ENCODE peak calls at places on chromosomes 11 and 22, in nine cellular contexts. One of them, this sample, is unnamed.

GRCh38 chr11:132300283-132300682 is 929.9 kb downstream of the NTM start:
- DNase-seq in nephron progenitor cell: peak; percentile 14
- DNase-seq in fibroblast of villous mesenchyme: no peak
- DNase-seq in fibroblast of the aortic adventitia: no peak
- DNase-seq in kidney: no peak
- DNase-seq in osteocyte: no peak
- DNase-seq in fibroblast of pulmonary artery: no peak
- DNase-seq in A549: no peak
- DNase-seq in astrocyte of the cerebellum: no peak
- DNase-seq in this sample: no peak

GRCh38 chr11:33268945-33269567 is 11.9 kb downstream of the HIPK3 start:
- DNase-seq in nephron progenitor cell: no peak
- DNase-seq in fibroblast of villous mesenchyme: peak; percentile 27
- DNase-seq in fibroblast of the aortic adventitia: peak; percentile 63
- DNase-seq in kidney: no peak
- DNase-seq in osteocyte: no peak
- DNase-seq in fibroblast of pulmonary artery: peak; percentile 56
- DNase-seq in A549: no peak
- DNase-seq in astrocyte of the cerebellum: no peak
- DNase-seq in this sample: no peak

GRCh38 chr22:38012604-38013072 is 28.3 kb upstream of the SOX10 start:
- DNase-seq in nephron progenitor cell: no peak
- DNase-seq in fibroblast of villous mesenchyme: no peak
- DNase-seq in fibroblast of the aortic adventitia: peak; percentile 13
- DNase-seq in kidney: no peak
- DNase-seq in osteocyte: no peak
- DNase-seq in fibroblast of pulmonary artery: peak; percentile 56
- DNase-seq in A549: no peak
- DNase-seq in astrocyte of the cerebellum: no peak
- DNase-seq in this sample: no peak

GRCh38 chr11:131895865-131896264 is 525.5 kb downstream of the NTM start:
- DNase-seq in nephron progenitor cell: no peak
- DNase-seq in fibroblast of villous mesenchyme: no peak
- DNase-seq in fibroblast of the aortic adventitia: no peak
- DNase-seq in kidney: no peak
- DNase-seq in osteocyte: no peak
- DNase-seq in fibroblast of pulmonary artery: no peak
- DNase-seq in A549: no peak
- DNase-seq in astrocyte of the cerebellum: no peak
- DNase-seq in this sample: no peak

GRCh38 chr11:89583580-89583979 is 92.4 kb upstream of the NOX4 start:
- DNase-seq in nephron progenitor cell: no peak
- DNase-seq in fibroblast of villous mesenchyme: no peak
- DNase-seq in fibroblast of the aortic adventitia: no peak
- DNase-seq in kidney: no peak
- DNase-seq in osteocyte: no peak
- DNase-seq in fibroblast of pulmonary artery: no peak
- DNase-seq in A549: no peak
- DNase-seq in astrocyte of the cerebellum: no peak
- DNase-seq in this sample: no peak

GRCh38 chr11:78560826-78561484 is 13.7 kb downstream of the NARS2 start:
- DNase-seq in nephron progenitor cell: no peak
- DNase-seq in fibroblast of villous mesenchyme: peak; percentile 52
- DNase-seq in fibroblast of the aortic adventitia: peak; percentile 56
- DNase-seq in kidney: no peak
- DNase-seq in osteocyte: no peak
- DNase-seq in fibroblast of pulmonary artery: peak; percentile 80
- DNase-seq in A549: no peak
- DNase-seq in astrocyte of the cerebellum: no peak
- DNase-seq in this sample: no peak

GRCh38 chr11:95092549-95093324 is 3.1 kb downstream of the ENDOD1 start:
- DNase-seq in nephron progenitor cell: no peak
- DNase-seq in fibroblast of villous mesenchyme: peak; percentile 80
- DNase-seq in fibroblast of the aortic adventitia: peak; percentile 53
- DNase-seq in kidney: no peak
- DNase-seq in osteocyte: no peak
- DNase-seq in fibroblast of pulmonary artery: peak; percentile 52
- DNase-seq in A549: peak; percentile 46
- DNase-seq in astrocyte of the cerebellum: no peak
- DNase-seq in this sample: peak; percentile 19

GRCh38 chr11:94025695-94026394 is 4.7 kb downstream of the HEPHL1 start:
- DNase-seq in nephron progenitor cell: no peak
- DNase-seq in fibroblast of villous mesenchyme: peak; percentile 39
- DNase-seq in fibroblast of the aortic adventitia: peak; percentile 92
- DNase-seq in kidney: no peak
- DNase-seq in osteocyte: no peak
- DNase-seq in fibroblast of pulmonary artery: peak; percentile 29
- DNase-seq in A549: no peak
- DNase-seq in astrocyte of the cerebellum: no peak
- DNase-seq in this sample: no peak

GRCh38 chr22:20497426-20497825 is 1.8 kb upstream of the KLHL22 start:
- DNase-seq in nephron progenitor cell: no peak
- DNase-seq in fibroblast of villous mesenchyme: no peak
- DNase-seq in fibroblast of the aortic adventitia: no peak
- DNase-seq in kidney: peak; percentile 22
- DNase-seq in osteocyte: no peak
- DNase-seq in fibroblast of pulmonary artery: no peak
- DNase-seq in A549: no peak
- DNase-seq in astrocyte of the cerebellum: no peak
- DNase-seq in this sample: no peak

DNA sequence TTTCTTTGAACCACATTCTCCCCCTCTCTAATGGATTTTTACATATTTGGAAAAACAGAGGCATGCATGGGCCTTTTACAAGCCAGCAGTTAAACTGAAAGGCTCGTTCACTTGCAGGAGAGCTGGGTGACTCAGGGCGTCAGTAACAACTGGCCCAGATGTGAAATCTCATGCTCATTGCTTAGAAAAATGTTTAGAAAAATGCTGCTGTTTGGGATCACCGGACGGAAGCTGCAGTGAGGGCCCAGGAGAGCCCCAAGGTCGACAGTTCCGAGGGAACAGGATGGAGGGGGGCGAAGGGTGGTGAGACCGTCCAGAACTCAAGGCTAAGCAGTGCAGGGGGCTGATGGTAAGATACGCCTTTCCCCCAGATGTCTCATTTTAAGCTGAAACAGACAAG is 41.7 kb upstream of the SMTN start:
- DNase-seq in nephron progenitor cell: no peak
- DNase-seq in fibroblast of villous mesenchyme: peak; percentile 92
- DNase-seq in fibroblast of the aortic adventitia: peak; percentile 75
- DNase-seq in kidney: peak; percentile 76
- DNase-seq in osteocyte: no peak
- DNase-seq in fibroblast of pulmonary artery: peak; percentile 64
- DNase-seq in A549: no peak
- DNase-seq in astrocyte of the cerebellum: no peak
- DNase-seq in this sample: no peak
- TF ChIP-seq CTCF in nephron progenitor cell: no peak
- TF ChIP-seq CTCF in fibroblast of villous mesenchyme: no peak
- TF ChIP-seq CTCF in fibroblast of the aortic adventitia: no peak
- TF ChIP-seq CTCF in kidney: no peak
- TF ChIP-seq CTCF in osteocyte: no peak
- TF ChIP-seq CTCF in fibroblast of pulmonary artery: no peak
- TF ChIP-seq CTCF in A549: no peak
- TF ChIP-seq CTCF in astrocyte of the cerebellum: no peak
- TF ChIP-seq CTCF in this sample: no peak

GRCh38 chr22:45454260-45454659 is 40.8 kb downstream of the RIBC2 start:
- DNase-seq in nephron progenitor cell: no peak
- DNase-seq in fibroblast of villous mesenchyme: peak; percentile 92
- DNase-seq in fibroblast of the aortic adventitia: peak; percentile 71
- DNase-seq in kidney: no peak
- DNase-seq in osteocyte: no peak
- DNase-seq in fibroblast of pulmonary artery: no peak
- DNase-seq in A549: no peak
- DNase-seq in astrocyte of the cerebellum: no peak
- DNase-seq in this sample: no peak

GRCh38 chr22:45453764-45454163 is 40.3 kb downstream of the RIBC2 start:
- DNase-seq in nephron progenitor cell: no peak
- DNase-seq in fibroblast of villous mesenchyme: peak; percentile 54
- DNase-seq in fibroblast of the aortic adventitia: no peak
- DNase-seq in kidney: no peak
- DNase-seq in osteocyte: no peak
- DNase-seq in fibroblast of pulmonary artery: no peak
- DNase-seq in A549: no peak
- DNase-seq in astrocyte of the cerebellum: no peak
- DNase-seq in this sample: no peak

GRCh38 chr22:45456811-45457210 is 43.3 kb downstream of the RIBC2 start:
- DNase-seq in nephron progenitor cell: no peak
- DNase-seq in fibroblast of villous mesenchyme: no peak
- DNase-seq in fibroblast of the aortic adventitia: no peak
- DNase-seq in kidney: no peak
- DNase-seq in osteocyte: no peak
- DNase-seq in fibroblast of pulmonary artery: no peak
- DNase-seq in A549: no peak
- DNase-seq in astrocyte of the cerebellum: no peak
- DNase-seq in this sample: no peak

GRCh38 chr22:45455212-45455611 is 41.7 kb downstream of the RIBC2 start:
- DNase-seq in nephron progenitor cell: no peak
- DNase-seq in fibroblast of villous mesenchyme: peak; percentile 89
- DNase-seq in fibroblast of the aortic adventitia: no peak
- DNase-seq in kidney: peak; percentile 15
- DNase-seq in osteocyte: no peak
- DNase-seq in fibroblast of pulmonary artery: no peak
- DNase-seq in A549: no peak
- DNase-seq in astrocyte of the cerebellum: no peak
- DNase-seq in this sample: no peak

GRCh38 chr22:45455621-45456020 is 42.1 kb downstream of the RIBC2 start:
- DNase-seq in nephron progenitor cell: no peak
- DNase-seq in fibroblast of villous mesenchyme: no peak
- DNase-seq in fibroblast of the aortic adventitia: no peak
- DNase-seq in kidney: no peak
- DNase-seq in osteocyte: no peak
- DNase-seq in fibroblast of pulmonary artery: no peak
- DNase-seq in A549: no peak
- DNase-seq in astrocyte of the cerebellum: no peak
- DNase-seq in this sample: no peak
- TF ChIP-seq CTCF in nephron progenitor cell: no peak
- TF ChIP-seq CTCF in fibroblast of villous mesenchyme: no peak
- TF ChIP-seq CTCF in fibroblast of the aortic adventitia: no peak
- TF ChIP-seq CTCF in kidney: no peak
- TF ChIP-seq CTCF in osteocyte: no peak
- TF ChIP-seq CTCF in fibroblast of pulmonary artery: no peak
- TF ChIP-seq CTCF in A549: no peak
- TF ChIP-seq CTCF in astrocyte of the cerebellum: no peak
- TF ChIP-seq CTCF in this sample: no peak

DNA sequence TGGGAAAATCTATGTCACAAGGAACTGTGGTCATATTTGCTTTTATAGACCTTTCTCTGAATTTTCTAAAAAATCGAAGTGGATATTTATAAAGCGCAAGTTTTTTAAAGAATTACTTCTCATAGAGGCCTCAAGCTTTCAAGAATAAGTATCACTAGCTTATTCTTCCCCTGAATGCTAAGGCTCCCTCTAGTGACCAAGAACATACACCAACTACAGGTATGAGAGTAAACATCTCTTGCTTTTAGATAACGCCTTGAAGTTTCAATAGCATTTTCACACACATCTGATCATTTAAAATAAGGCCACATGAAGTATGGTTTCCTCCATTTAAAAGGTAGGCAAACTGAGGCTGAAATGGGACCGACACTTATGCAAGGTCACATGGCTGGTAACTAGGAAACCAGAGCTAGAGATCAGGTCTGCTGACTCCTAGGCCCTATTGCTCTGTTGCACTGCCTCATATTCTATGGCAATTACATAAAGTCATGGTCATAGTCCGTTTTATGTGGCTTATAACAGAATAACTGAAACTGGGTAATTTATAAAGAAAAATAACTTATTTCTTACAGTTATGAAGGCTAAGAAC is 66.5 kb downstream of the CCDC34 start:
- DNase-seq in nephron progenitor cell: no peak
- DNase-seq in fibroblast of villous mesenchyme: peak; percentile 76
- DNase-seq in fibroblast of the aortic adventitia: peak; percentile 82
- DNase-seq in kidney: no peak
- DNase-seq in osteocyte: no peak
- DNase-seq in fibroblast of pulmonary artery: peak; percentile 79
- DNase-seq in A549: peak; percentile 72
- DNase-seq in astrocyte of the cerebellum: peak; percentile 64
- DNase-seq in this sample: no peak
- TF ChIP-seq CTCF in nephron progenitor cell: peak; percentile 55
- TF ChIP-seq CTCF in fibroblast of villous mesenchyme: peak; percentile 80
- TF ChIP-seq CTCF in fibroblast of the aortic adventitia: peak; percentile 85
- TF ChIP-seq CTCF in kidney: peak; percentile 51
- TF ChIP-seq CTCF in osteocyte: peak; percentile 75
- TF ChIP-seq CTCF in fibroblast of pulmonary artery: peak; percentile 93
- TF ChIP-seq CTCF in A549: peak; percentile 79
- TF ChIP-seq CTCF in astrocyte of the cerebellum: peak; percentile 70
- TF ChIP-seq CTCF in this sample: peak; percentile 60

GRCh38 chr22:31083377-31083768 is 2.3 kb downstream of the SMTN start:
- DNase-seq in nephron progenitor cell: no peak
- DNase-seq in fibroblast of villous mesenchyme: no peak
- DNase-seq in fibroblast of the aortic adventitia: no peak
- DNase-seq in kidney: peak; percentile 80
- DNase-seq in osteocyte: no peak
- DNase-seq in fibroblast of pulmonary artery: no peak
- DNase-seq in A549: no peak
- DNase-seq in astrocyte of the cerebellum: no peak
- DNase-seq in this sample: no peak

GRCh38 chr22:31083923-31084810 is 3.0 kb downstream of the SMTN start:
- DNase-seq in nephron progenitor cell: no peak
- DNase-seq in fibroblast of villous mesenchyme: no peak
- DNase-seq in fibroblast of the aortic adventitia: no peak
- DNase-seq in kidney: no peak
- DNase-seq in osteocyte: no peak
- DNase-seq in fibroblast of pulmonary artery: no peak
- DNase-seq in A549: no peak
- DNase-seq in astrocyte of the cerebellum: no peak
- DNase-seq in this sample: no peak

GRCh38 chr22:31085928-31086327 is 4.8 kb downstream of the SMTN start:
- DNase-seq in nephron progenitor cell: no peak
- DNase-seq in fibroblast of villous mesenchyme: no peak
- DNase-seq in fibroblast of the aortic adventitia: no peak
- DNase-seq in kidney: no peak
- DNase-seq in osteocyte: no peak
- DNase-seq in fibroblast of pulmonary artery: no peak
- DNase-seq in A549: no peak
- DNase-seq in astrocyte of the cerebellum: no peak
- DNase-seq in this sample: no peak

GRCh38 chr22:31085493-31085824 is 4.3 kb downstream of the SMTN start:
- DNase-seq in nephron progenitor cell: no peak
- DNase-seq in fibroblast of villous mesenchyme: no peak
- DNase-seq in fibroblast of the aortic adventitia: no peak
- DNase-seq in kidney: no peak
- DNase-seq in osteocyte: no peak
- DNase-seq in fibroblast of pulmonary artery: peak; percentile 59
- DNase-seq in A549: no peak
- DNase-seq in astrocyte of the cerebellum: no peak
- DNase-seq in this sample: no peak

DNA sequence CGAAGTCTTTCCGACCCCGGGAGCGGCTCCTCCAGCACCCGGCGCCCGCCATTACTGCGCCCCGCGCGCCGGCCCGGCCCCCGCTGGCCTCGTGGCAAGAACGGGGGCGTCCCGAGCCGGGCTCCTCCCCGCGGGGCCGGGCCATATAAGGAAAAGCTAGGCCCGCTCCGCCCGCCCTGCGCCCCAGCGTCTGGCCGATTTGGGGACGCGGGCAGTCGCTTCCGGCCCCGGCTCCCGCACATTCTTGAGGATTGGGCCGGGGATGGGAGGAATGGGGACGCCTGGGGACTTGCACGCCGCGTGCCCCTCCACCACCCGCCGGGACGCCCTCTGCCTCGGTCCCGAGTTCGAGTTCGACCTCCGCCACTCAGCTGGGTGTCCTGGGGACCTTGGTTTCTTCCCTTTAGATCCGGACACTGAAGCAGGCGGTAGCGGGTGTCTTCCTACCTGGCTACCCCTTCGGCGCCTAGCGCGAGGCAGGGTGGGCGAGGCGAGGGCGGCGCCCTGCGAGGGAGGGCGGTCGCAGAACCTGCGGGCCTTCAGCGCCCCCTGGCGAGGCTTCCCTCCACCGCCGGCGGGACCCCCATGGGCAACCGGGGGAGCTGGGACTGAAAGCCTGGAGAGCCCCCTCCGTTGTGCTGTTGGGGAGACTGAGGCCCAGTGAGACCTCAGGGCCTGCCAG is 3.8 kb downstream of the SMTN start:
- DNase-seq in nephron progenitor cell: peak; percentile 87
- DNase-seq in fibroblast of villous mesenchyme: peak; percentile 82
- DNase-seq in fibroblast of the aortic adventitia: peak; percentile 76
- DNase-seq in kidney: peak; percentile 96
- DNase-seq in osteocyte: peak; percentile 94
- DNase-seq in fibroblast of pulmonary artery: peak; percentile 84
- DNase-seq in A549: peak; percentile 39
- DNase-seq in astrocyte of the cerebellum: no peak
- DNase-seq in this sample: peak; percentile 92
- TF ChIP-seq CTCF in nephron progenitor cell: peak; percentile 81
- TF ChIP-seq CTCF in fibroblast of villous mesenchyme: peak; percentile 78
- TF ChIP-seq CTCF in fibroblast of the aortic adventitia: peak; percentile 75
- TF ChIP-seq CTCF in kidney: peak; percentile 64
- TF ChIP-seq CTCF in osteocyte: peak; percentile 94
- TF ChIP-seq CTCF in fibroblast of pulmonary artery: peak; percentile 62
- TF ChIP-seq CTCF in A549: peak; percentile 55
- TF ChIP-seq CTCF in astrocyte of the cerebellum: peak; percentile 85
- TF ChIP-seq CTCF in this sample: peak; percentile 68

This sample was measured in thyroid gland.